ENCODE peak calls at places on chromosomes 13 and 19, in six cellular contexts. V, W, S, U, F and B are unnamed samples.

GRCh38 chr13:76799696-76800095 is 86.5 kb downstream of the KCTD12 start:
- DNase-seq in V (no peak), W (peak; percentile 37), S (peak; percentile 10), U (no peak), F (peak; percentile 60), B (no peak)

GRCh38 chr13:86838411-86839120 is 832.6 kb upstream of the SLITRK5 start:
- DNase-seq in V (no peak), W (no peak), S (no peak), U (no peak), F (no peak), B (no peak)

GRCh38 chr19:6325614-6326013 is 7.8 kb downstream of the ACER1 start:
- DNase-seq in V (no peak), W (no peak), S (no peak), U (no peak), F (no peak), B (no peak)

GRCh38 chr13:24225062-24225461 is 64.5 kb downstream of the SPATA13 start:
- DNase-seq in V (no peak), W (no peak), S (no peak), U (no peak), F (no peak), B (no peak)

GRCh38 chr13:43686557-43686956 is 100.2 kb downstream of the ENOX1 start:
- DNase-seq in V (no peak), W (no peak), S (peak; percentile 98), U (no peak), F (no peak), B (no peak)

GRCh38 chr19:48192750-48193149 is 22.3 kb downstream of the ZSWIM9 start:
- DNase-seq in V (no peak), W (no peak), S (no peak), U (no peak), F (no peak), B (no peak)

GRCh38 chr19:18763674-18764590 is 27.2 kb downstream of the COMP start:
- DNase-seq in V (no peak), W (no peak), S (peak; percentile 89), U (no peak), F (no peak), B (no peak)

GRCh38 chr13:111610879-111611278 is 290.4 kb downstream of the TEX29 start:
- DNase-seq in V (no peak), W (no peak), S (no peak), U (no peak), F (no peak), B (no peak)

GRCh38 chr13:84686973-84687372 is 804.7 kb upstream of the SLITRK1 start:
- DNase-seq in V (no peak), W (no peak), S (no peak), U (no peak), F (no peak), B (no peak)